ENCODE peak calls at places on chromosome 3, in five cellular contexts. N is CD8-positive, alpha-beta memory T cell; Y is sigmoid colon; J is body of pancreas; I is lung. O is an unnamed sample.

GRCh38 chr3:126146525-126147146 is 33.8 kb downstream of the ALDH1L1 start:
- DNase-seq in N (no peak), Y (peak; percentile 56), J (no peak), I (peak; percentile 28), O (peak; percentile 6)

GRCh38 chr3:142000341-142000870 is 124.0 kb downstream of the ATP1B3 start:
- DNase-seq in N (no peak), Y (no peak), J (no peak), I (no peak), O (no peak)

GRCh38 chr3:128781164-128781563 is 55.2 kb downstream of the RAB7A start:
- DNase-seq in N (no peak), Y (no peak), J (no peak), I (no peak), O (no peak)

GRCh38 chr3:136266468-136266867 is 16.3 kb downstream of the PCCB start:
- DNase-seq in N (no peak), Y (no peak), J (no peak), I (no peak), O (no peak)

GRCh38 chr3:66744986-66745385 is 244.2 kb upstream of the LRIG1 start:
- DNase-seq in N (no peak), Y (no peak), J (no peak), I (no peak), O (no peak)

GRCh38 chr3:65996605-65997004 is 42.1 kb downstream of the MAGI1 start:
- DNase-seq in N (no peak), Y (peak; percentile 64), J (peak; percentile 39), I (peak; percentile 67), O (no peak)

GRCh38 chr3:119969759-119970158 is 124.5 kb downstream of the GSK3B start:
- DNase-seq in N (no peak), Y (no peak), J (no peak), I (no peak), O (no peak)

GRCh38 chr3:160768918-160769317 is 12.9 kb downstream of the PPM1L start:
- DNase-seq in N (no peak), Y (no peak), J (no peak), I (no peak), O (no peak)

GRCh38 chr3:146493221-146493620 is 23.9 kb upstream of the PLSCR2 start:
- DNase-seq in N (no peak), Y (no peak), J (no peak), I (no peak), O (no peak)

GRCh38 chr3:2514031-2514430 is 415.4 kb downstream of the CNTN4 start:
- DNase-seq in N (no peak), Y (no peak), J (no peak), I (no peak), O (no peak)

GRCh38 chr3:104547040-104547439 is 819.7 kb upstream of the ALCAM start:
- DNase-seq in N (no peak), Y (no peak), J (no peak), I (no peak), O (no peak)

GRCh38 chr3:87270908-87271727 is 5.3 kb downstream of the POU1F1 start:
- DNase-seq in N (no peak), Y (no peak), J (peak; percentile 16), I (no peak), O (no peak)

GRCh38 chr3:114320251-114320650 is 26.4 kb downstream of the TIGIT start:
- DNase-seq in N (no peak), Y (no peak), J (no peak), I (no peak), O (no peak)

GRCh38 chr3:4772171-4772804 is 206.9 kb upstream of the BHLHE40 start:
- DNase-seq in N (no peak), Y (peak; percentile 93), J (peak; percentile 96), I (peak; percentile 51), O (peak; percentile 85)

GRCh38 chr3:111315911-111316310 is 226.1 kb upstream of the CD96 start:
- DNase-seq in N (no peak), Y (no peak), J (no peak), I (no peak), O (no peak)

GRCh38 chr3:122635789-122636188 is 44.9 kb upstream of the PARP14 start:
- DNase-seq in N (no peak), Y (no peak), J (no peak), I (no peak), O (no peak)

GRCh38 chr3:63323766-63324165 is 45.7 kb downstream of the SYNPR start:
- DNase-seq in N (no peak), Y (no peak), J (no peak), I (no peak), O (no peak)

GRCh38 chr3:132399054-132399929 is 18.0 kb upstream of the DNAJC13 start:
- DNase-seq in N (peak; percentile 7), Y (no peak), J (peak; percentile 35), I (no peak), O (no peak)

GRCh38 chr3:128100126-128100525 is 23.5 kb downstream of the RUVBL1 start:
- DNase-seq in N (no peak), Y (no peak), J (no peak), I (no peak), O (no peak)

GRCh38 chr3:159928692-159929091 is 59.9 kb upstream of the IL12A start:
- DNase-seq in N (no peak), Y (no peak), J (no peak), I (no peak), O (no peak)

GRCh38 chr3:186871403-186871924 is 29.0 kb downstream of the ADIPOQ start:
- DNase-seq in N (no peak), Y (no peak), J (no peak), I (no peak), O (no peak)

GRCh38 chr3:128794788-128795649 is 69.0 kb downstream of the RAB7A start:
- DNase-seq in N (peak; percentile 65), Y (peak; percentile 71), J (peak; percentile 71), I (peak; percentile 61), O (peak; percentile 61)

GRCh38 chr3:108548304-108548703 is 37.9 kb upstream of the MYH15 start:
- DNase-seq in N (no peak), Y (no peak), J (no peak), I (no peak), O (no peak)

GRCh38 chr3:167820114-167820865 is 84.8 kb downstream of the SERPINI1 start:
- DNase-seq in N (no peak), Y (no peak), J (no peak), I (no peak), O (no peak)

GRCh38 chr3:13708871-13709595 is 160.1 kb downstream of the FBLN2 start:
- DNase-seq in N (no peak), Y (no peak), J (no peak), I (peak; percentile 17), O (no peak)

GRCh38 chr3:13254028-13254951 is 165.8 kb downstream of the NUP210 start:
- DNase-seq in N (no peak), Y (no peak), J (no peak), I (no peak), O (no peak)

GRCh38 chr3:188156051-188156450 is 2.1 kb downstream of the LPP start:
- DNase-seq in N (no peak), Y (no peak), J (no peak), I (no peak), O (no peak)

GRCh38 chr3:74883690-74884089 is 269.2 kb upstream of the CNTN3 start:
- DNase-seq in N (no peak), Y (no peak), J (no peak), I (no peak), O (no peak)

GRCh38 chr3:196219970-196220311 is 3.6 kb downstream of the SLC51A start:
- DNase-seq in N (no peak), Y (no peak), J (no peak), I (no peak), O (no peak)

GRCh38 chr3:31543375-31543774 is 10.7 kb downstream of the STT3B start:
- DNase-seq in N (no peak), Y (no peak), J (no peak), I (no peak), O (no peak)
- H3K4me1 ChIP-seq in N (peaks cover 59% of the 10 kb centered on the region), Y (peaks cover 47% of the 10 kb centered on the region), J (peaks cover 31% of the 10 kb centered on the region), I (peaks cover 18% of the 10 kb centered on the region), O (peaks cover 19% of the 10 kb centered on the region)

GRCh38 chr3:11569156-11569741 is 74.5 kb downstream of the VGLL4 start:
- DNase-seq in N (no peak), Y (no peak), J (no peak), I (no peak), O (no peak)
- H3K27ac ChIP-seq in N (no peak overlapping the region), Y (peak overlapping the region; percentile 91), J (peak overlapping the region; percentile 59), I (peak overlapping the region; percentile 69), O (peak overlapping the region; percentile 83)

GRCh38 chr3:183539821-183540220 is 15.7 kb downstream of the KLHL6 start:
- DNase-seq in N (no peak), Y (no peak), J (no peak), I (no peak), O (no peak)

GRCh38 chr3:183541738-183542137 is 13.8 kb downstream of the KLHL6 start:
- DNase-seq in N (no peak), Y (no peak), J (peak; percentile 38), I (no peak), O (no peak)

GRCh38 chr3:183541235-183541655 is 14.3 kb downstream of the KLHL6 start:
- DNase-seq in N (no peak), Y (no peak), J (no peak), I (no peak), O (no peak)

GRCh38 chr3:183542355-183542754 is 13.2 kb downstream of the KLHL6 start:
- DNase-seq in N (no peak), Y (no peak), J (no peak), I (no peak), O (no peak)

DNA sequence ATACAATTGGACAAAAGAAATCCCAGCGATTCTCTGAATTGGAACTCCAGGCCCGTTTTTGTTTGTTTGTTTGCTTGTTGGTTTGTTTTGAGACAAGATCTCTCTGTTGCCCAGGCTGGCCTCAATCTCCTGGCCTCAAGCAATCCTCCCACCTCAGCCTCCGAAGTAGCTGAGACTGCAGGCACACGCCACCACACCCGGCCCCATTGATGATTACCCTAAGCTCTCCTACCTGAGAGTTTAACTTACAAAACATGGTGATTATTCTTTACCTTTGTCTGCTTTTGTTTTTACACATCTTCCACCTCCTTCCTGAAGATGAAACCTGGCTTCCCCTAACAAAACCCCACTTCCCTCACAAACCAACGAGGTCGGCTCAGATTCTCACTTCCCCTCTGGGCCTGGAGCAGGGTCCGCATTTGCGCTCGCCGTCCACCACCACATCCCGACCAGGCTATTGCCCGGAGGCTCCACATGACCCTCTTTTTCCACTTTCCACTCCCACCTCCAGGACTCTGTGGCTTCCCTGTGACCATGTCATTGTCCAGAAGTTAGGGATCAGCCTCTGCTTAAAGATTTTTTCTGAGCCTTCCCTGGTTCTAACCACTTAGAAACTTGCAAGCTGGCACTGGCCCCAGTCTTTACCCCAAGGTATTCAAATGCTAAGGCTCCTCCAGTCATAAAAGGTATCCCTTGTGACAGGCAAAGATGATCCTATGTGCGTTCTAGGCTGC is 14.8 kb downstream of the KLHL6 start:
- DNase-seq in N (no peak), Y (no peak), J (peak; percentile 58), I (no peak), O (peak; percentile 53)
- H3K4me1 ChIP-seq in N (peaks cover 54% of the 10 kb centered on the region), Y (no peaks in the 10 kb centered on the region), J (no peaks in the 10 kb centered on the region), I (no peaks in the 10 kb centered on the region), O (no peaks in the 10 kb centered on the region)

DNA sequence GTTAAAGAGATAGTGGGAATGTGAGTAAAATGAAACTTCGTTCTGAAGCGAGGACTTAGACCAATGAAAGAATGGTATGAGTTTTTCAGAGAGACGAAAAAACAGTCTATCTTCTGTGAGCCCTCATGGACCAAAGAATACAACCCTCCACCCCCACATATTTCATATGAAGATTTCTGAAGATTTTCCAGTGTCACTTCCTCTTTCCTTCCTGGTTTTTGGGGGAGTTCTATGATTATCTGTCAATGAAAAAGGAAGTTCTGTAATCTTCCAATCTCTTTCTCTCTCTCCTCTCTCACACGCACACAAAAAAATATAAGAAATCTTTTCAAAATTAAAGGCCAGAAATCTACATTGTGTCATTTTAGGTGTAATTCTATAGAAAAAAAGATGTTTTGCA is 27.7 kb downstream of the CMSS1 start:
- DNase-seq in N (no peak), Y (no peak), J (no peak), I (no peak), O (no peak)
- H3K27ac ChIP-seq in N (no peak overlapping the region), Y (peak overlapping the region; percentile 94), J (peak overlapping the region; percentile 15), I (no peak overlapping the region), O (peak overlapping the region; percentile 75)

GRCh38 chr3:10166213-10166604 is 1.5 kb downstream of the IRAK2 start:
- DNase-seq in N (no peak), Y (no peak), J (no peak), I (no peak), O (no peak)
- H3K4me1 ChIP-seq in N (peaks cover 8% of the 10 kb centered on the region), Y (peaks cover 19% of the 10 kb centered on the region), J (peaks cover 14% of the 10 kb centered on the region), I (no peaks in the 10 kb centered on the region), O (peaks cover 13% of the 10 kb centered on the region)

O was measured in transverse colon.